ENCODE peak calls at places on chromosomes 11 and 22, in six cellular contexts. One of them, this sample, is unnamed.

GRCh38 chr11:72225411-72225951 is 914 bp downstream of the INPPL1 start:
- DNase-seq in HCT116: no peak
- DNase-seq in WTC11: no peak
- DNase-seq in H1: no peak
- DNase-seq in K562: no peak
- DNase-seq in GM12878: no peak
- DNase-seq in this sample: no peak

GRCh38 chr22:19597399-19597735 is 73.2 kb upstream of the CLDN5 start:
- DNase-seq in HCT116: no peak
- DNase-seq in GM12878: no peak
- DNase-seq in WTC11: no peak
- DNase-seq in H1: no peak
- DNase-seq in K562: peak
- DNase-seq in this sample: peak

GRCh38 chr11:38256436-38256835 is 1658.4 kb upstream of the RAG2 start:
- DNase-seq in HCT116: no peak
- DNase-seq in K562: no peak
- DNase-seq in WTC11: no peak
- DNase-seq in H1: no peak
- DNase-seq in GM12878: no peak
- DNase-seq in this sample: no peak

GRCh38 chr11:3808846-3809623 is 675 bp downstream of the PGAP2 start:
- DNase-seq in GM12878: peak
- DNase-seq in HCT116: peak
- DNase-seq in WTC11: peak
- DNase-seq in H1: no peak
- DNase-seq in K562: peak
- DNase-seq in this sample: peak

GRCh38 chr11:4851033-4851432 is 2.0 kb upstream of the OR51S1 start:
- DNase-seq in WTC11: no peak
- DNase-seq in HCT116: no peak
- DNase-seq in H1: no peak
- DNase-seq in GM12878: no peak
- DNase-seq in K562: no peak
- DNase-seq in this sample: no peak

GRCh38 chr22:42933783-42934144 is 76.7 kb upstream of the ARFGAP3 start:
- DNase-seq in GM12878: no peak
- DNase-seq in K562: no peak
- DNase-seq in WTC11: no peak
- DNase-seq in H1: no peak
- DNase-seq in HCT116: no peak
- DNase-seq in this sample: peak

GRCh38 chr11:2777396-2777795 is 77.6 kb upstream of the KCNQ1OT1 start:
- DNase-seq in GM12878: no peak
- DNase-seq in K562: no peak
- DNase-seq in H1: no peak
- DNase-seq in WTC11: peak
- DNase-seq in HCT116: no peak
- DNase-seq in this sample: no peak

GRCh38 chr22:44305888-44306287 is 6.9 kb downstream of the SHISAL1 start:
- DNase-seq in H1: no peak
- DNase-seq in WTC11: no peak
- DNase-seq in K562: no peak
- DNase-seq in HCT116: no peak
- DNase-seq in GM12878: no peak
- DNase-seq in this sample: no peak

GRCh38 chr11:104556606-104557301 is 341.5 kb downstream of the CASP12 start:
- DNase-seq in GM12878: no peak
- DNase-seq in HCT116: no peak
- DNase-seq in K562: no peak
- DNase-seq in WTC11: no peak
- DNase-seq in H1: no peak
- DNase-seq in this sample: no peak

GRCh38 chr22:46137218-46137766 is 13.0 kb upstream of the PPARA start:
- DNase-seq in H1: no peak
- DNase-seq in K562: no peak
- DNase-seq in WTC11: no peak
- DNase-seq in HCT116: no peak
- DNase-seq in GM12878: no peak
- DNase-seq in this sample: no peak
- TF ChIP-seq ATF3 in H1: no peak
- TF ChIP-seq ATF3 in K562: no peak
- TF ChIP-seq ATF3 in WTC11: no peak
- TF ChIP-seq ATF3 in HCT116: no peak
- TF ChIP-seq ATF3 in GM12878: no peak
- TF ChIP-seq ATF3 in this sample: no peak

DNA sequence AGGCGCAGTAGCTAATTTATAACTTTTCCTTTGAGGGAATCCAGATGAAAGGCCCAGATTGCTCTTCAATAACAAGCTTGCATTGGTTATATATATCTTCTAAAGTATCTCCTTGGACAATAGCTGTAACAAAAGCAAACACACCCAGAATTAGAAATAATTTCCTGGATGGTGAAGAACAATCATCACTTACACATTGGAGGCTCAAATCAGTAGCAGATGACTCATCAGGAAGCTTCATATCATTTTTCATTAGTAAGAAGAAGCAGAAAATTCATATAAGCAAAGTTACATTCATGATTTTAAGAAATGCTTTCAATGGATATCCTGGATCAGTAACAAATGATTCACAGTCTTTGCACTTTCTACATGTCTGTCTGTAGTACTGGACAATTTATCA is 173.6 kb upstream of the CCDC90B start:
- DNase-seq in K562: no peak
- DNase-seq in GM12878: no peak
- DNase-seq in WTC11: no peak
- DNase-seq in HCT116: no peak
- DNase-seq in H1: no peak
- DNase-seq in this sample: no peak
- TF ChIP-seq ATF3 in K562: no peak
- TF ChIP-seq ATF3 in GM12878: no peak
- TF ChIP-seq ATF3 in WTC11: no peak
- TF ChIP-seq ATF3 in HCT116: no peak
- TF ChIP-seq ATF3 in H1: no peak
- TF ChIP-seq ATF3 in this sample: no peak

GRCh38 chr11:35218956-35219355 is 80.0 kb downstream of the CD44 start:
- DNase-seq in H1: no peak
- DNase-seq in WTC11: no peak
- DNase-seq in K562: no peak
- DNase-seq in GM12878: no peak
- DNase-seq in HCT116: no peak
- DNase-seq in this sample: no peak
- TF ChIP-seq ATF3 in H1: no peak
- TF ChIP-seq ATF3 in WTC11: no peak
- TF ChIP-seq ATF3 in K562: no peak
- TF ChIP-seq ATF3 in GM12878: no peak
- TF ChIP-seq ATF3 in HCT116: no peak
- TF ChIP-seq ATF3 in this sample: no peak

GRCh38 chr11:22347857-22348496 is 9.8 kb downstream of the SLC17A6 start:
- DNase-seq in GM12878: no peak
- DNase-seq in WTC11: no peak
- DNase-seq in HCT116: no peak
- DNase-seq in H1: no peak
- DNase-seq in K562: no peak
- DNase-seq in this sample: no peak

GRCh38 chr11:22343411-22344032 is 5.3 kb downstream of the SLC17A6 start:
- DNase-seq in HCT116: no peak
- DNase-seq in K562: no peak
- DNase-seq in H1: peak
- DNase-seq in GM12878: no peak
- DNase-seq in WTC11: peak
- DNase-seq in this sample: no peak

GRCh38 chr11:22346283-22346682 is 8.1 kb downstream of the SLC17A6 start:
- DNase-seq in H1: no peak
- DNase-seq in K562: no peak
- DNase-seq in WTC11: no peak
- DNase-seq in GM12878: no peak
- DNase-seq in HCT116: no peak
- DNase-seq in this sample: no peak

DNA sequence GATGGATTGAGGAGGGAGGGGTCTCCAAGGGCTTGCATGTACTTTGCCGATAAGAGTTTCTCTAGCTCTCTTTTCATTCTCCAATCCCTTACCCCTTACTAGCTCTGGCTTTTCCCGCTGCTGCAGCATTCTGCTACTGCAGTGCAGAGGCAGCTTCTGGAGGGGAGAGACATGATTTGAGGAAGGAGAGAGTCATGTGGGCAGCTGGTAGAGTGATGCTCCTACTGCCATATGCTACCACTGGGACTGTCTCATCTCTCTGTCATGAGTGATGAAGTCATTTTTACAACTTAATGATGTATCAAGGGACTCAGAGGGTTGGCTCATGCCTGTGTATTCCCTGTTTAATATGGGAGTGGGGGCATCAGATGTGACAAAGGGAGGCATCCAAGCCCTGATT is 11.3 kb downstream of the SLC17A6 start:
- DNase-seq in K562: no peak
- DNase-seq in WTC11: no peak
- DNase-seq in H1: no peak
- DNase-seq in HCT116: no peak
- DNase-seq in GM12878: no peak
- DNase-seq in this sample: no peak
- TF ChIP-seq ATF3 in K562: no peak
- TF ChIP-seq ATF3 in WTC11: no peak
- TF ChIP-seq ATF3 in H1: no peak
- TF ChIP-seq ATF3 in HCT116: no peak
- TF ChIP-seq ATF3 in GM12878: no peak
- TF ChIP-seq ATF3 in this sample: no peak

DNA sequence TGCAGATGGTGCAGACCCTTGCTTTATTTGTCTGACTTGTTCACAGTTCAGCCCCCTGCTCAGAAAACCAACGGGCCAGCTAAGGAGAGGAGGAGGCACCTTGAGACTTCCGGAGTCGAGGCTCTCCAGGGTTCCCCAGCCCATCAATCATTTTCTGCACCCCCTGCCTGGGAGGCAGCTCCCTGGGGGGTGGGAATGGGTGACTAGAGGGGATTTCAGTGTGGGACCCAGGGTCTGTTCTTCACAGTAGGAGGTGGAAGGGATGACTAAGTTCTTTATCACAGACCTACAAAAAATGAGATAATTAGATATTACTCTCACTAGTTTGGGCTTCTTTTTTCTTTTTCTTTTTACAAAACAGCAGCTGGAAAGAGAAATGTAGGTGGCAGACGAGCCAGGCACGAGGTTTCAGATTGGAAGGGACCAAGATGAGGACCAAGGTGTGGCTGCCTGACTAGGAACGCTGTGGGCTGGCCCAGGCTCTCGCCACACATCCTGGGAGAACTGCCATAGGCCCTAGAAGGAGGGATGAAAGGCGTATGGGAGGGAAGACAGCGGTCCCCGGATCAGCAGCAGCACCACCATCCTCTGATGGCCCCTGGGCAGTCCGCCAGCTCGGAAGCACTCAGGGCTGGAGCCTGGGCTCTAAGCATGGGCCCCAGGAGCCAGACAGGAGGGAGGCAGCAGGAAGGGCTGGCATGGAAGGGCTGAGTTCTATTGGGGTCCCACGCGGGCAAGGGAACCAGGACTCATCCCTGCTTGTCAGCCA is 14.2 kb downstream of the TXN2 start:
- DNase-seq in H1: no peak
- DNase-seq in HCT116: peak
- DNase-seq in GM12878: no peak
- DNase-seq in WTC11: no peak
- DNase-seq in K562: no peak
- DNase-seq in this sample: no peak
- TF ChIP-seq ATF3 in H1: no peak
- TF ChIP-seq ATF3 in HCT116: no peak
- TF ChIP-seq ATF3 in GM12878: no peak
- TF ChIP-seq ATF3 in WTC11: no peak
- TF ChIP-seq ATF3 in K562: no peak
- TF ChIP-seq ATF3 in this sample: no peak

DNA sequence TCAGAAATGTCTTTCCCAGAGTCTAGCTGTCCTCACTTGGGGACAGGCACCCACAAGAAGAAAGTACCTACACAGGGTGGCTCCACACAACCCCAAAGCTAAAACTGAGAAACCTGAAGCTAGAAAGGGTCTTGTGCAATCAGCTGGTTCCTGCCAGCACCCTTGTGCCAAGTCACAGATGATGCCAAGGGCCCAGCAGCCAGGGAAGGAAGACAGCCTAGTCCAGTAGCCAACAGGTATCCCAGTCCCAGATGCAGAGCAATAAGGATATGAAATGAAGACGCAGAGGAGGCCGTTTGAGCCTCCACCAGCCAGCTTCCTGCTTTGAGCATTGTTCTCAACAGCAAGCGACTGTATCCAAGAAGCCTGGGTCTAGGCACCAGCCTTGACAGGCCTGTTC is 6.1 kb downstream of the PLEKHA7 start:
- DNase-seq in H1: no peak
- DNase-seq in WTC11: no peak
- DNase-seq in HCT116: no peak
- DNase-seq in K562: no peak
- DNase-seq in GM12878: no peak
- DNase-seq in this sample: no peak
- TF ChIP-seq ATF3 in H1: no peak
- TF ChIP-seq ATF3 in WTC11: no peak
- TF ChIP-seq ATF3 in HCT116: no peak
- TF ChIP-seq ATF3 in K562: no peak
- TF ChIP-seq ATF3 in GM12878: no peak
- TF ChIP-seq ATF3 in this sample: no peak

DNA sequence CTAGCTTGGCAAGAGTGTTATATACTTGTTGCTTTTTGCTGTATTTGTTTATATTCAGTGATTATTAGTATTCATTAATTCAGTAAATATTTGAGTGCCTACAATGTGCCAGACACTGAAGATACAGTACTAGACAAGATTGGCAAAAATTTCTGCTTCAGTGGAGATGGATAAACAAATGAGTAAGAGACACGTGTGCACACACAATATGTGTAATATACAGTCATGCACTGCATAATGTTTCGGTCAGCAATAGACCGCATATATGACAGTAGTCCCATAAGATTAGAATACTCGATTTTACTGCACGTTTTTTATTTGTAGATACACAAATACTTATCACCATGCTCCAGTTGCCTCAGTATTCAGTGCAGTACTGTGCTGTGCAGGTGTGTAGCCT is 104.9 kb upstream of the GAL start:
- DNase-seq in GM12878: no peak
- DNase-seq in HCT116: no peak
- DNase-seq in K562: no peak
- DNase-seq in WTC11: no peak
- DNase-seq in H1: no peak
- DNase-seq in this sample: no peak
- TF ChIP-seq ATF3 in GM12878: no peak
- TF ChIP-seq ATF3 in HCT116: no peak
- TF ChIP-seq ATF3 in K562: no peak
- TF ChIP-seq ATF3 in WTC11: no peak
- TF ChIP-seq ATF3 in H1: no peak
- TF ChIP-seq ATF3 in this sample: no peak

DNA sequence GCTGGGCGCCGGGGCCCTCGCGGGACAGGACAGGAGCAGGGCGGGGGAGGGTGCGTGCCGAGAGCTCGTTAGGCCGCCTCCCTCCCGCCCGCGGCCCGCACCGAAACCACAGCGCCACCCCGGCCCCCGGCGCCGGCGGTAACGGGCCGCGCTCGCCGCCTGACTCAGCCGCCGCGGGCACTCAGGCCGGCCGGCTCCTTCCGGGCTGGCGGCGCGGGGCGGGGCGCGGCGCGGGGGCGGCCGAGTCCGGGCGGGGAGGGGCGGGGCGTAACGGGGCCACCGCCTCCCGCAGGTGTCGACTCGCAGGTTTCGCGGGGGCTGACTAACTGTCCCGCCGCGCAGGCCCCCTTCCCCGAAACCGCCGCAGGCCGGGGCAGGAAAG is at the start of gene AP5B1:
- DNase-seq in WTC11: peak
- DNase-seq in K562: peak
- DNase-seq in HCT116: no peak
- DNase-seq in GM12878: no peak
- DNase-seq in H1: peak
- DNase-seq in this sample: peak
- TF ChIP-seq ATF3 in WTC11: no peak
- TF ChIP-seq ATF3 in K562: no peak
- TF ChIP-seq ATF3 in HCT116: no peak
- TF ChIP-seq ATF3 in GM12878: no peak
- TF ChIP-seq ATF3 in H1: no peak
- TF ChIP-seq ATF3 in this sample: no peak

This sample was measured in HepG2.